ENCODE peak calls at places on chromosomes 2 and 18, in five cellular contexts. O is HEK293T, C is NT2/D1, W is H1, Q is GM12878. B is an unnamed sample.

GRCh38 chr2:39837856-39838453 is 58.9 kb upstream of the THUMPD2 start:
- DNase-seq in C (peak), Q (peak), W (no peak), O (peak), B (peak)

GRCh38 chr2:135050132-135050531 is 2.0 kb upstream of the RAB3GAP1 start:
- DNase-seq in O (no peak), Q (no peak), W (no peak), C (no peak), B (no peak)

GRCh38 chr2:44964704-44965343 is 23.3 kb downstream of the SIX3 start:
- DNase-seq in Q (no peak), W (no peak), C (no peak), O (peak), B (no peak)

GRCh38 chr2:70988726-70989648 is 5.7 kb downstream of the TEX261 start:
- DNase-seq in O (no peak), W (no peak), Q (no peak), C (no peak), B (no peak)

GRCh38 chr2:43127208-43127940 is 99.0 kb downstream of the ZFP36L2 start:
- DNase-seq in C (no peak), O (peak), Q (no peak), W (peak), B (peak)

GRCh38 chr2:202034249-202035088 is 814 bp downstream of the FZD7 start:
- DNase-seq in C (no peak), O (peak), W (no peak), Q (no peak), B (no peak)

GRCh38 chr2:118315606-118316005 is 227.3 kb downstream of the INSIG2 start:
- DNase-seq in O (no peak), Q (no peak), W (no peak), C (no peak), B (no peak)

GRCh38 chr2:63819765-63820717 is 21.7 kb upstream of the UGP2 start:
- DNase-seq in Q (no peak), O (no peak), W (no peak), C (no peak), B (peak)

GRCh38 chr2:179460530-179460929 is 195.9 kb upstream of the SESTD1 start:
- DNase-seq in W (no peak), C (no peak), Q (no peak), O (no peak), B (peak)

GRCh38 chr18:10559566-10560456 is 34.0 kb downstream of the NAPG start:
- DNase-seq in Q (peak), O (peak), W (no peak), C (no peak), B (no peak)

GRCh38 chr2:240397924-240398611 is 37.4 kb upstream of the GPC1 start:
- DNase-seq in W (no peak), C (no peak), Q (no peak), O (no peak), B (no peak)

GRCh38 chr2:10249798-10250197 is 52.9 kb upstream of the HPCAL1 start:
- DNase-seq in Q (no peak), O (no peak), C (no peak), W (no peak), B (no peak)

GRCh38 chr2:146246017-146246733 is 1598.7 kb upstream of the ACVR2A start:
- DNase-seq in Q (no peak), W (no peak), C (no peak), O (no peak), B (no peak)

GRCh38 chr2:27040282-27040681 is 7.5 kb downstream of the TMEM214 start:
- DNase-seq in W (no peak), O (no peak), C (no peak), Q (no peak), B (no peak)

GRCh38 chr2:240820607-240821428 is 799 bp upstream of the KIF1A start:
- DNase-seq in O (peak), W (no peak), C (no peak), Q (no peak), B (no peak)

GRCh38 chr18:59719533-59720325 is 22.5 kb upstream of the CCBE1 start:
- DNase-seq in Q (no peak), O (no peak), C (no peak), W (no peak), B (no peak)

GRCh38 chr2:120818441-120818920 is 82.8 kb downstream of the GLI2 start:
- DNase-seq in Q (no peak), O (no peak), W (no peak), C (no peak), B (no peak)

GRCh38 chr18:37335337-37335736 is 230.3 kb downstream of the CELF4 start:
- DNase-seq in C (no peak), Q (no peak), O (peak), W (no peak), B (no peak)

GRCh38 chr2:57943271-57943670 is 103.3 kb upstream of the VRK2 start:
- DNase-seq in W (no peak), C (no peak), O (no peak), Q (no peak), B (no peak)

GRCh38 chr18:3492166-3492565 is 42.2 kb downstream of the TGIF1 start:
- DNase-seq in Q (no peak), C (no peak), W (no peak), O (no peak), B (no peak)

GRCh38 chr18:4544131-4544530 is 89.0 kb upstream of the DLGAP1 start:
- DNase-seq in C (no peak), W (no peak), O (no peak), Q (no peak), B (no peak)

GRCh38 chr2:191166111-191166755 is 15.4 kb upstream of the STAT4 start:
- DNase-seq in C (no peak), O (peak), W (no peak), Q (no peak), B (peak)

GRCh38 chr18:63427566-63427965 is 5.3 kb upstream of the VPS4B start:
- DNase-seq in Q (no peak), O (no peak), W (peak), C (no peak), B (no peak)

GRCh38 chr18:9901377-9901776 is 12.4 kb upstream of the VAPA start:
- DNase-seq in W (no peak), Q (no peak), O (no peak), C (no peak), B (no peak)

GRCh38 chr2:113027691-113028090 is 22.4 kb downstream of the IL36A start:
- DNase-seq in C (no peak), W (no peak), Q (no peak), O (no peak), B (no peak)

GRCh38 chr2:15941970-15942710 is 1.8 kb downstream of the MYCN start:
- DNase-seq in W (no peak), O (peak), Q (no peak), C (no peak), B (no peak)

GRCh38 chr2:220394433-220394832 is 767.0 kb downstream of the SLC4A3 start:
- DNase-seq in O (no peak), Q (no peak), C (no peak), W (no peak), B (no peak)

GRCh38 chr2:95525294-95526035 is 40.9 kb upstream of the TRIM43B start:
- DNase-seq in W (no peak), C (no peak), Q (no peak), O (no peak), B (no peak)

GRCh38 chr18:29979884-29980283 is 1062.7 kb downstream of the DSC3 start:
- DNase-seq in Q (no peak), C (no peak), O (no peak), W (no peak), B (no peak)

GRCh38 chr2:182444170-182444569 is 17.3 kb upstream of the PDE1A start:
- DNase-seq in O (no peak), Q (no peak), C (no peak), W (no peak), B (no peak)

GRCh38 chr2:182372661-182373060 is 54.2 kb downstream of the PDE1A start:
- DNase-seq in C (no peak), W (no peak), O (no peak), Q (no peak), B (peak)

GRCh38 chr2:30026091-30027055 is 105.0 kb upstream of the ALK start:
- DNase-seq in Q (no peak), O (peak), W (no peak), C (peak), B (peak)

GRCh38 chr18:70194227-70194890 is 11.1 kb downstream of the RTTN start:
- DNase-seq in O (no peak), W (no peak), C (no peak), Q (peak), B (no peak)

DNA sequence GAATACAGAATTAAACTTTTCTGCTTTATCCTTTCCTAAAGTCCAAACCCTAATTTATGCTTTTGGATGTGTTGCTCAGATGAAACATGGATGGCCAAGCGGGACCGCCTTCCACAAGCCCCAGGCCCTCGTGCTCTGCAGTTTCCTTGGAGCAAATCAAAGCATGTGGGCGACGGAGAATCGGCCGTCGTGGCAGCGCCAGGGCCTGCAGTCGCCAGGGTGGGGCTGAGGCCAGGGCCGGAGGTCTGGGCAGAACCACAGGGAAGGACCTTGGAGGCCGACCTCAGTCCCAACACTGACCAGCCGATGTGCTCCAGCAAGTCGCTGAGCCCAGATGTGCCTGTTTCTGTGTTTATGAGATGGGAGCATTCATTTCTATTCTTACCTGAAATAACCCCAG is 108.1 kb downstream of the MBP start:
- DNase-seq in O (no peak), Q (no peak), W (no peak), C (no peak), B (no peak)
- TF ChIP-seq SUZ12 in O (no peak), Q (no peak), W (no peak), C (no peak), B (no peak)

GRCh38 chr2:157784169-157784822 is 91.8 kb downstream of the ACVR1 start:
- DNase-seq in O (no peak), C (no peak), Q (no peak), W (no peak), B (no peak)
- TF ChIP-seq SUZ12 in O (no peak), C (no peak), Q (no peak), W (no peak), B (no peak)

GRCh38 chr2:239025951-239026461 is 178.1 kb downstream of the TWIST2 start:
- DNase-seq in C (no peak), Q (no peak), W (no peak), O (no peak), B (no peak)

GRCh38 chr2:239024226-239024625 is 176.3 kb downstream of the TWIST2 start:
- DNase-seq in O (no peak), W (no peak), Q (no peak), C (no peak), B (no peak)

GRCh38 chr2:239026711-239027430 is 179.0 kb downstream of the TWIST2 start:
- DNase-seq in O (no peak), W (no peak), C (no peak), Q (no peak), B (no peak)

GRCh38 chr2:239027431-239028252 is 179.8 kb downstream of the TWIST2 start:
- DNase-seq in W (no peak), C (no peak), Q (no peak), O (no peak), B (no peak)

DNA sequence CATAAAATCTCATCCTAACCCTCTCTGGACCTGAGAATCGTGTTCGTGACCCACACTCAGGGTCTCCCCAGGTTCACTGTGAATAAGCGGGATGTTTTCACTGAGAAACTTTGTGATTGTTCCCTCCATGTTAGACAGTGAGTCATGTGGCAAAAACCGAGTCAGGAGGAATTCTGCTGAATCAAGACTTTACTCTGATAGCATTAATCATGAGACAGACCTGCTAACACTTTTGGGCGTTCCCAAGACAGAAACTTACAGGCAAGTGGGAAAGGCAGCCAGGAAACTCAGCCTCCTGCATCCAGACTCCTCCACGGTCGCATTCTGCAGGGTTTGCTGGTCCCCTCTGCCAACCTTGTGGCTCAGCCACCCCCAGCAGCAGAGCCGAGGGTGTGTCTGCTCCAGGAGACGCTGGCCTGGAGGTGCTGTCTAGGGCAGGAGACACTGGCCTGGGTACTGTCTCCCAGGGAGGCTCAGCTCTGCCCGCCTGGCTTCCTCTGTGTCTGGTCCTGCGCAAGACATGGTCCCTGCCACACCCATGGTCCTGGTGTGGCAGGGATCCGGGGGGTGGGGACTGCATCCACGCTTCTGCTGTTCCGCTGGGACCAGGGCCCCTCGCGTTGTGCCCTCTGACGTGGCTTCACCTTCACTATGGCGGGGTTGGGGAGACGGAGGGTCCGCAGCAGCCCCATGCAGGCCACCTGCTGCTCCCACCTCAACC is 177.4 kb downstream of the TWIST2 start:
- DNase-seq in Q (no peak), O (no peak), C (no peak), W (no peak), B (no peak)
- TF ChIP-seq SUZ12 in Q (no peak), O (no peak), C (no peak), W (no peak), B (no peak)

GRCh38 chr18:47113796-47114540 is 36.3 kb downstream of the HDHD2 start:
- DNase-seq in Q (no peak), W (no peak), C (peak), O (no peak), B (no peak)
- TF ChIP-seq SUZ12 in Q (no peak), W (no peak), C (no peak), O (no peak), B (no peak)